ENCODE peak calls at places on chromosomes 7 and 10, in five cellular contexts. C is K562, R is GM12878, H is HepG2, K is upper lobe of left lung. O is an unnamed sample.

GRCh38 chr10:96917628-96918027 is 85.5 kb downstream of the LCOR start:
- ATAC-seq in C (no peak), R (no peak), H (no peak), K (no peak), O (no peak)

GRCh38 chr7:129014501-129015101 is 40.3 kb downstream of the TNPO3 start:
- ATAC-seq in C (no peak), R (no peak), H (no peak), K (no peak), O (no peak)

GRCh38 chr7:36972140-36972518 is 247.8 kb upstream of the AOAH start:
- ATAC-seq in C (no peak), R (no peak), H (peak), K (peak), O (no peak)

GRCh38 chr10:124586142-124586541 is 124.5 kb downstream of the LHPP start:
- ATAC-seq in C (no peak), R (no peak), H (peak), K (no peak), O (no peak)

GRCh38 chr7:80087051-80087767 is 47.4 kb upstream of the GNAI1 start:
- ATAC-seq in C (no peak), R (no peak), H (no peak), K (no peak), O (no peak)

GRCh38 chr7:157574120-157574519 is 237.3 kb downstream of the DNAJB6 start:
- ATAC-seq in C (no peak), R (peak), H (no peak), K (no peak), O (no peak)

GRCh38 chr7:25455649-25456251 is 227.5 kb upstream of the NPVF start:
- ATAC-seq in C (peak), R (peak), H (no peak), K (no peak), O (no peak)

GRCh38 chr7:6232534-6232933 is 39.9 kb downstream of the CYTH3 start:
- ATAC-seq in C (peak), R (peak), H (no peak), K (peak), O (peak)

GRCh38 chr7:100693312-100694195 is 496 bp downstream of the GIGYF1 start:
- ATAC-seq in C (peak), R (no peak), H (peak), K (peak), O (peak)
- H3K27ac ChIP-seq in C (peak), R (peak), H (peak), K (peak), O (peak)

GRCh38 chr7:122764902-122765301 is 62.2 kb upstream of the RNF148 start:
- ATAC-seq in C (no peak), R (no peak), H (no peak), K (no peak), O (no peak)

GRCh38 chr7:122768827-122769226 is 66.1 kb upstream of the RNF148 start:
- ATAC-seq in C (no peak), R (peak), H (no peak), K (no peak), O (no peak)

GRCh38 chr7:122767339-122767738 is 64.6 kb upstream of the RNF148 start:
- ATAC-seq in C (no peak), R (no peak), H (no peak), K (no peak), O (no peak)

GRCh38 chr7:122764020-122764419 is 61.3 kb upstream of the RNF148 start:
- ATAC-seq in C (no peak), R (no peak), H (no peak), K (no peak), O (no peak)

DNA sequence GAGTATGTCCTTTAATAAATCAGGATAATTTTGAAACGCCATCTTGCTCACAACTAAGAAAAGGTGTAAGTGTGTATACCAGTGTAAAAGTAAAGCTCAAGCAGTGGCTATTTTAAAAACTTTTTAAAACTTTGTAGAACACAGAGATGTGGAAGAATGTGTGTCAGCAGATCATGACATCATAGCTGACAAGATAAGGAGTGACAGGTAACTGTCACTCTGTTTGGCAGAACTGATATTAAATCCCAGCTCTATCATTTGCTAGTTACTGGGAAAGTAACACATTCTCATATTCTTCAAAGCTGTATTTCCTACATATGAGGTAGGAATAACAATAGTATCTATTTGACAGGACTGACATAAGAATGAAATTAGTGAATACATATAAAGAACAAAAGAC is 63.9 kb upstream of the RNF148 start:
- ATAC-seq in C (no peak), R (no peak), H (no peak), K (no peak), O (no peak)
- TF ChIP-seq POLR2AphosphoS5 in C (no peak), R (no peak), H (no peak), K (no peak), O (no peak)

GRCh38 chr10:110399163-110400094 is 94.7 kb upstream of the SMNDC1 start:
- ATAC-seq in C (no peak), R (no peak), H (peak), K (peak), O (peak)
- TF ChIP-seq EP300 in C (no peak), R (no peak), H (no peak), K (no peak), O (no peak)

GRCh38 chr7:1540391-1541271 is 10.1 kb downstream of the MAFK start:
- ATAC-seq in C (no peak), R (no peak), H (no peak), K (no peak), O (no peak)

GRCh38 chr7:1539346-1540321 is 9.1 kb downstream of the MAFK start:
- ATAC-seq in C (no peak), R (no peak), H (no peak), K (peak), O (no peak)

GRCh38 chr7:1537631-1538412 is 7.3 kb downstream of the MAFK start:
- ATAC-seq in C (peak), R (no peak), H (no peak), K (peak), O (peak)

GRCh38 chr7:1536768-1537630 is 6.5 kb downstream of the MAFK start:
- ATAC-seq in C (peak), R (no peak), H (peak), K (peak), O (peak)

GRCh38 chr7:1538544-1539345 is 8.2 kb downstream of the MAFK start:
- ATAC-seq in C (no peak), R (no peak), H (no peak), K (no peak), O (no peak)
- H3K27ac ChIP-seq in C (no peak), R (no peak), H (no peak), K (peak), O (peak)

O was measured in gastroesophageal sphincter.